ENCODE peak calls at places on chromosomes 3 and 15, in ten cellular contexts. One of them, this sample, is unnamed. For H3K4me1 and H3K9me3, the result is how much of the 10 kb centered on the place peaks cover.

GRCh38 chr15:68818671-68819450 is 1.8 kb downstream of the ANP32A start:
- DNase-seq in CD8-positive, alpha-beta T cell: peak
- DNase-seq in IMR-90: no peak
- DNase-seq in ovary: peak
- DNase-seq in neural progenitor cell: peak
- DNase-seq in body of pancreas: peak
- DNase-seq in sigmoid colon: peak
- DNase-seq in gastrocnemius medialis: peak
- DNase-seq in stomach: peak
- DNase-seq in OCI-LY7: peak
- DNase-seq in this sample: peak

GRCh38 chr3:153090973-153091372 is 71.1 kb upstream of the RAP2B start:
- DNase-seq in OCI-LY7: no peak
- DNase-seq in gastrocnemius medialis: no peak
- DNase-seq in sigmoid colon: no peak
- DNase-seq in CD8-positive, alpha-beta T cell: no peak
- DNase-seq in ovary: no peak
- DNase-seq in stomach: no peak
- DNase-seq in body of pancreas: no peak
- DNase-seq in IMR-90: no peak
- DNase-seq in neural progenitor cell: peak
- DNase-seq in this sample: no peak

GRCh38 chr3:103203431-103203830 is 768.6 kb downstream of the ZPLD1 start:
- DNase-seq in stomach: no peak
- DNase-seq in IMR-90: no peak
- DNase-seq in CD8-positive, alpha-beta T cell: no peak
- DNase-seq in sigmoid colon: no peak
- DNase-seq in neural progenitor cell: no peak
- DNase-seq in gastrocnemius medialis: no peak
- DNase-seq in body of pancreas: no peak
- DNase-seq in ovary: no peak
- DNase-seq in OCI-LY7: no peak
- DNase-seq in this sample: no peak

GRCh38 chr3:32276279-32276841 is 37.9 kb downstream of the CMTM8 start:
- DNase-seq in ovary: no peak
- DNase-seq in CD8-positive, alpha-beta T cell: no peak
- DNase-seq in gastrocnemius medialis: no peak
- DNase-seq in stomach: no peak
- DNase-seq in neural progenitor cell: no peak
- DNase-seq in OCI-LY7: no peak
- DNase-seq in IMR-90: peak
- DNase-seq in body of pancreas: no peak
- DNase-seq in sigmoid colon: no peak
- DNase-seq in this sample: peak

GRCh38 chr15:70762469-70763119 is 764 bp downstream of the UACA start:
- DNase-seq in body of pancreas: peak
- DNase-seq in CD8-positive, alpha-beta T cell: peak
- DNase-seq in neural progenitor cell: peak
- DNase-seq in gastrocnemius medialis: peak
- DNase-seq in OCI-LY7: no peak
- DNase-seq in stomach: peak
- DNase-seq in ovary: no peak
- DNase-seq in IMR-90: peak
- DNase-seq in sigmoid colon: peak
- DNase-seq in this sample: peak

GRCh38 chr3:128494152-128494650 is 1.2 kb upstream of the GATA2 start:
- DNase-seq in gastrocnemius medialis: no peak
- DNase-seq in OCI-LY7: no peak
- DNase-seq in ovary: no peak
- DNase-seq in stomach: no peak
- DNase-seq in body of pancreas: no peak
- DNase-seq in IMR-90: no peak
- DNase-seq in CD8-positive, alpha-beta T cell: no peak
- DNase-seq in sigmoid colon: peak
- DNase-seq in neural progenitor cell: peak
- DNase-seq in this sample: no peak

GRCh38 chr3:20682573-20682972 is 496.6 kb upstream of the SGO1 start:
- DNase-seq in sigmoid colon: no peak
- DNase-seq in ovary: no peak
- DNase-seq in gastrocnemius medialis: no peak
- DNase-seq in body of pancreas: no peak
- DNase-seq in neural progenitor cell: no peak
- DNase-seq in CD8-positive, alpha-beta T cell: no peak
- DNase-seq in stomach: no peak
- DNase-seq in OCI-LY7: no peak
- DNase-seq in IMR-90: no peak
- DNase-seq in this sample: no peak

GRCh38 chr3:197752107-197752506 is 2.4 kb downstream of the FYTTD1 start:
- DNase-seq in body of pancreas: no peak
- DNase-seq in neural progenitor cell: no peak
- DNase-seq in ovary: no peak
- DNase-seq in stomach: no peak
- DNase-seq in IMR-90: no peak
- DNase-seq in gastrocnemius medialis: no peak
- DNase-seq in CD8-positive, alpha-beta T cell: no peak
- DNase-seq in OCI-LY7: no peak
- DNase-seq in sigmoid colon: no peak
- DNase-seq in this sample: no peak

GRCh38 chr15:78880828-78881227 is 8.1 kb downstream of the MORF4L1 start:
- DNase-seq in body of pancreas: no peak
- DNase-seq in stomach: no peak
- DNase-seq in CD8-positive, alpha-beta T cell: no peak
- DNase-seq in sigmoid colon: no peak
- DNase-seq in IMR-90: peak
- DNase-seq in OCI-LY7: no peak
- DNase-seq in gastrocnemius medialis: no peak
- DNase-seq in ovary: no peak
- DNase-seq in neural progenitor cell: no peak
- DNase-seq in this sample: peak
- H3K4me1 ChIP-seq in body of pancreas: half or more
- H3K4me1 ChIP-seq in stomach: half or more
- H3K4me1 ChIP-seq in CD8-positive, alpha-beta T cell: half or more
- H3K4me1 ChIP-seq in sigmoid colon: half or more
- H3K4me1 ChIP-seq in IMR-90: under half
- H3K4me1 ChIP-seq in OCI-LY7: under half
- H3K4me1 ChIP-seq in gastrocnemius medialis: half or more
- H3K4me1 ChIP-seq in ovary: under half
- H3K4me1 ChIP-seq in neural progenitor cell: under half
- H3K4me1 ChIP-seq in this sample: under half

GRCh38 chr15:80483656-80484055 is 79.5 kb downstream of the ARNT2 start:
- DNase-seq in IMR-90: peak
- DNase-seq in stomach: no peak
- DNase-seq in sigmoid colon: no peak
- DNase-seq in ovary: no peak
- DNase-seq in OCI-LY7: no peak
- DNase-seq in neural progenitor cell: no peak
- DNase-seq in CD8-positive, alpha-beta T cell: no peak
- DNase-seq in body of pancreas: no peak
- DNase-seq in gastrocnemius medialis: no peak
- DNase-seq in this sample: peak

GRCh38 chr15:80479191-80479590 is 75.0 kb downstream of the ARNT2 start:
- DNase-seq in ovary: no peak
- DNase-seq in OCI-LY7: no peak
- DNase-seq in gastrocnemius medialis: no peak
- DNase-seq in stomach: no peak
- DNase-seq in body of pancreas: no peak
- DNase-seq in IMR-90: no peak
- DNase-seq in sigmoid colon: no peak
- DNase-seq in neural progenitor cell: no peak
- DNase-seq in CD8-positive, alpha-beta T cell: no peak
- DNase-seq in this sample: no peak

GRCh38 chr15:80480171-80480811 is 76.1 kb downstream of the ARNT2 start:
- DNase-seq in ovary: no peak
- DNase-seq in gastrocnemius medialis: no peak
- DNase-seq in body of pancreas: no peak
- DNase-seq in neural progenitor cell: no peak
- DNase-seq in IMR-90: no peak
- DNase-seq in CD8-positive, alpha-beta T cell: no peak
- DNase-seq in stomach: no peak
- DNase-seq in OCI-LY7: no peak
- DNase-seq in sigmoid colon: no peak
- DNase-seq in this sample: no peak

GRCh38 chr15:80482686-80483085 is 78.5 kb downstream of the ARNT2 start:
- DNase-seq in stomach: no peak
- DNase-seq in ovary: no peak
- DNase-seq in sigmoid colon: no peak
- DNase-seq in OCI-LY7: no peak
- DNase-seq in neural progenitor cell: no peak
- DNase-seq in gastrocnemius medialis: no peak
- DNase-seq in CD8-positive, alpha-beta T cell: no peak
- DNase-seq in IMR-90: peak
- DNase-seq in body of pancreas: no peak
- DNase-seq in this sample: no peak

GRCh38 chr15:80480909-80481308 is 76.7 kb downstream of the ARNT2 start:
- DNase-seq in neural progenitor cell: no peak
- DNase-seq in sigmoid colon: peak
- DNase-seq in body of pancreas: peak
- DNase-seq in stomach: no peak
- DNase-seq in gastrocnemius medialis: peak
- DNase-seq in OCI-LY7: no peak
- DNase-seq in CD8-positive, alpha-beta T cell: no peak
- DNase-seq in IMR-90: peak
- DNase-seq in ovary: peak
- DNase-seq in this sample: peak
- H3K27ac ChIP-seq in neural progenitor cell: no peak
- H3K27ac ChIP-seq in sigmoid colon: peak
- H3K27ac ChIP-seq in body of pancreas: peak
- H3K27ac ChIP-seq in stomach: peak
- H3K27ac ChIP-seq in gastrocnemius medialis: no peak
- H3K27ac ChIP-seq in OCI-LY7: no peak
- H3K27ac ChIP-seq in CD8-positive, alpha-beta T cell: no peak
- H3K27ac ChIP-seq in IMR-90: peak
- H3K27ac ChIP-seq in ovary: peak
- H3K27ac ChIP-seq in this sample: no peak

GRCh38 chr3:188259191-188259590 is 105.2 kb downstream of the LPP start:
- DNase-seq in CD8-positive, alpha-beta T cell: no peak
- DNase-seq in sigmoid colon: no peak
- DNase-seq in ovary: no peak
- DNase-seq in OCI-LY7: no peak
- DNase-seq in body of pancreas: no peak
- DNase-seq in neural progenitor cell: no peak
- DNase-seq in gastrocnemius medialis: no peak
- DNase-seq in stomach: no peak
- DNase-seq in IMR-90: no peak
- DNase-seq in this sample: no peak

GRCh38 chr3:188259611-188260010 is 105.7 kb downstream of the LPP start:
- DNase-seq in stomach: no peak
- DNase-seq in body of pancreas: no peak
- DNase-seq in gastrocnemius medialis: peak
- DNase-seq in CD8-positive, alpha-beta T cell: no peak
- DNase-seq in sigmoid colon: no peak
- DNase-seq in neural progenitor cell: no peak
- DNase-seq in IMR-90: no peak
- DNase-seq in OCI-LY7: no peak
- DNase-seq in ovary: no peak
- DNase-seq in this sample: no peak

GRCh38 chr3:188262913-188263683 is 109.1 kb downstream of the LPP start:
- DNase-seq in sigmoid colon: no peak
- DNase-seq in stomach: no peak
- DNase-seq in CD8-positive, alpha-beta T cell: no peak
- DNase-seq in IMR-90: peak
- DNase-seq in neural progenitor cell: no peak
- DNase-seq in body of pancreas: no peak
- DNase-seq in ovary: no peak
- DNase-seq in gastrocnemius medialis: peak
- DNase-seq in OCI-LY7: no peak
- DNase-seq in this sample: peak

GRCh38 chr3:188262488-188262887 is 108.5 kb downstream of the LPP start:
- DNase-seq in stomach: no peak
- DNase-seq in CD8-positive, alpha-beta T cell: no peak
- DNase-seq in OCI-LY7: no peak
- DNase-seq in sigmoid colon: no peak
- DNase-seq in ovary: no peak
- DNase-seq in gastrocnemius medialis: no peak
- DNase-seq in IMR-90: no peak
- DNase-seq in body of pancreas: no peak
- DNase-seq in neural progenitor cell: no peak
- DNase-seq in this sample: no peak

DNA sequence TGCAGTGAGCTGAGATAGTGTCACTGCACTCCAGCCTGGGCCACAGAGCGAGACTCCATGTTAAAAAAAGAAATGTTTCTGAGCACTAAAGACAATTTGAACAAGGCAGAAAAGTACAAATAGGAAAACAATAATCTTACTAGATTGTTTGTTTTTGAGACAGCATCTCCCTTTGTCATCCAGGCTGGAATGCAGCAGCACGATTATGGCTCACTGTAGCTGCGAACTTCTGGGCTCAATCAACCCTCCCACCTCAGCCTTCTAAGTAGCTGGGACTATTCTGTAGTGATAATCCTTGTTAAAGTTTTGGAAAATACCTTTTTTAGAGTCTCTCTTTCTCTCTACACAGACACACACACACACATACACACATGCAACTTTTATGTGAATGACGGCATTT is 107.1 kb downstream of the LPP start:
- DNase-seq in neural progenitor cell: no peak
- DNase-seq in stomach: no peak
- DNase-seq in IMR-90: no peak
- DNase-seq in body of pancreas: no peak
- DNase-seq in gastrocnemius medialis: no peak
- DNase-seq in sigmoid colon: no peak
- DNase-seq in CD8-positive, alpha-beta T cell: no peak
- DNase-seq in OCI-LY7: no peak
- DNase-seq in ovary: no peak
- DNase-seq in this sample: no peak
- H3K9me3 ChIP-seq in neural progenitor cell: under half
- H3K9me3 ChIP-seq in stomach: under half
- H3K9me3 ChIP-seq in IMR-90: under half
- H3K9me3 ChIP-seq in body of pancreas: under half
- H3K9me3 ChIP-seq in gastrocnemius medialis: under half
- H3K9me3 ChIP-seq in sigmoid colon: under half
- H3K9me3 ChIP-seq in CD8-positive, alpha-beta T cell: under half
- H3K9me3 ChIP-seq in OCI-LY7: under half
- H3K9me3 ChIP-seq in ovary: under half
- H3K9me3 ChIP-seq in this sample: under half

DNA sequence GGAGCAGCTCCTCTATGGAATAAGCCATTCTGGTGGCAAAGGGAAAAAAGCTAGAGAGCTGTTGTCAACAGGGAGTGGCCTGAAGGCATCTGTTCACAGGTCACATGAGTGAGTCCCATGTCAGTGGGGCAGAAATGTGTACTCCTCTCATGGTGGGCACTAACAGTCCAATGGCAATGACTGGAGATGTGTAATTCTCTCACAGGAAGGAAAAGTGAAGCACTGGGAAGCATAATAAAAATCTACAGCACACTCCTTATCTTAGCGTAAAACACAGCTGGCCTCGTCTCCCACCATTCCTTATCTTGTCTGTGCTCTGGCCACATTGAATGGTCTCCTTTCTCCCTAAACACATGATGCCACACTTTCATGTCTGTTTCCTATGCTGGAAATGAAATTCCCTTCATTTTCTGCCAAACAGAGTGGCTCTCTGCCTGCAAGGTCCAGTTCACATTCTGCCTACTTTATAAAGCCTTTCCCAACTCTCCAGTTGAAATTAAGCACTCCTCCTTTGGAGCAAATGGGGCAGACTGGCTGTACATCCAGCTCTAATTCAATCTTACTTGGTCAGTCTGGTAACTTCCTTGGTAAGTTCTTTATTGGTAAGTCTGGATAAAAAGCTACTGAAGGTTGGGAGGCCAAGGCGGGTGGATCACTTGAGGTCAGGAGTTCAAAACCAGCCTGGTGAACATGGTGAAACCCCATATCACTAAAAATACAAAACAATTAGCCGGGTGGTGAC is 139.8 kb downstream of the RPL22L1 start:
- DNase-seq in CD8-positive, alpha-beta T cell: no peak
- DNase-seq in body of pancreas: no peak
- DNase-seq in IMR-90: no peak
- DNase-seq in gastrocnemius medialis: no peak
- DNase-seq in sigmoid colon: no peak
- DNase-seq in neural progenitor cell: no peak
- DNase-seq in stomach: no peak
- DNase-seq in ovary: no peak
- DNase-seq in OCI-LY7: no peak
- DNase-seq in this sample: no peak
- H3K4me1 ChIP-seq in CD8-positive, alpha-beta T cell: under half
- H3K4me1 ChIP-seq in body of pancreas: under half
- H3K4me1 ChIP-seq in IMR-90: under half
- H3K4me1 ChIP-seq in gastrocnemius medialis: under half
- H3K4me1 ChIP-seq in sigmoid colon: under half
- H3K4me1 ChIP-seq in neural progenitor cell: under half
- H3K4me1 ChIP-seq in stomach: under half
- H3K4me1 ChIP-seq in ovary: under half
- H3K4me1 ChIP-seq in OCI-LY7: under half
- H3K4me1 ChIP-seq in this sample: under half